ENCODE peak calls at places on chromosomes 5 and 9, in nine cellular contexts. U is MM.1S, R is tibial artery, H is nephron progenitor cell, E is AG04449, V is left ventricle myocardium inferior, M is RWPE1, C is A673, Z is ascending aorta. I is an unnamed sample.

GRCh38 chr5:171673328-171673727 is 112.3 kb upstream of the SMIM23 start:
- DNase-seq in E (no peak), Z (peak; percentile 18), U (no peak), H (no peak), C (no peak), V (no peak), M (no peak), R (no peak), I (no peak)

GRCh38 chr9:109448223-109448622 is 49.9 kb downstream of the PTPN3 start:
- DNase-seq in Z (no peak), R (no peak), U (no peak), M (no peak), V (no peak), H (no peak), E (no peak), C (peak; percentile 15), I (no peak)

GRCh38 chr9:77582572-77583365 is 65.4 kb downstream of the GNA14 start:
- DNase-seq in C (no peak), Z (no peak), M (no peak), V (no peak), H (no peak), U (no peak), E (no peak), R (no peak), I (no peak)

GRCh38 chr9:136131629-136132499 is 13.2 kb upstream of the TMEM250 start:
- DNase-seq in C (no peak), M (no peak), U (no peak), V (no peak), H (no peak), Z (no peak), E (no peak), R (no peak), I (no peak)

GRCh38 chr5:39176740-39177628 is 42.4 kb downstream of the FYB1 start:
- DNase-seq in C (no peak), V (no peak), M (no peak), E (no peak), Z (no peak), H (no peak), R (no peak), U (peak; percentile 52), I (no peak)

GRCh38 chr5:167661605-167662004 is 629.8 kb upstream of the WWC1 start:
- DNase-seq in R (no peak), H (no peak), M (no peak), U (no peak), V (no peak), C (no peak), E (no peak), Z (no peak), I (no peak)

GRCh38 chr9:134390537-134390936 is 64.3 kb downstream of the RXRA start:
- DNase-seq in U (no peak), M (no peak), C (no peak), E (no peak), V (no peak), Z (no peak), R (no peak), H (no peak), I (peak; percentile 85)

GRCh38 chr5:165757756-165758155 is 2252.3 kb downstream of the MAT2B start:
- DNase-seq in Z (no peak), C (peak; percentile 0), M (no peak), U (no peak), H (no peak), V (no peak), R (no peak), E (no peak), I (no peak)

GRCh38 chr9:114027159-114027895 is 50.8 kb downstream of the AMBP start:
- DNase-seq in R (peak; percentile 53), E (no peak), U (no peak), Z (peak; percentile 55), C (no peak), H (no peak), M (no peak), V (no peak), I (peak; percentile 12)

GRCh38 chr5:168477060-168477459 is 9.2 kb upstream of the RARS1 start:
- DNase-seq in M (no peak), U (no peak), V (no peak), Z (no peak), E (no peak), R (no peak), H (no peak), C (no peak), I (no peak)

GRCh38 chr9:38634315-38634714 is 13.9 kb upstream of the ANKRD18A start:
- DNase-seq in U (no peak), C (no peak), E (no peak), Z (no peak), H (no peak), V (no peak), M (no peak), R (no peak), I (no peak)

GRCh38 chr5:38607930-38608545 is 51.6 kb upstream of the LIFR start:
- DNase-seq in M (no peak), C (no peak), E (no peak), R (no peak), H (no peak), U (no peak), V (no peak), Z (no peak), I (no peak)

GRCh38 chr5:57499262-57500050 is 16.8 kb upstream of the ACTBL2 start:
- DNase-seq in V (no peak), R (no peak), Z (no peak), E (no peak), H (peak; percentile 17), M (peak; percentile 65), U (peak; percentile 84), C (peak; percentile 59), I (peak; percentile 41)

GRCh38 chr5:57501414-57502321 is 19.1 kb upstream of the ACTBL2 start:
- DNase-seq in Z (no peak), R (no peak), C (no peak), M (no peak), U (no peak), E (no peak), V (no peak), H (no peak), I (no peak)

GRCh38 chr5:57503433-57503832 is 20.8 kb upstream of the ACTBL2 start:
- DNase-seq in M (no peak), C (no peak), U (no peak), Z (no peak), E (no peak), V (no peak), H (no peak), R (no peak), I (no peak)

GRCh38 chr5:57505640-57506039 is 23.0 kb upstream of the ACTBL2 start:
- DNase-seq in R (no peak), U (no peak), H (no peak), C (no peak), V (no peak), M (no peak), E (no peak), Z (no peak), I (no peak)

GRCh38 chr5:57504357-57504756 is 21.7 kb upstream of the ACTBL2 start:
- DNase-seq in H (no peak), V (no peak), Z (no peak), R (no peak), M (peak; percentile 38), E (no peak), C (no peak), U (no peak), I (no peak)
- TF ChIP-seq CTCF in H (no peak), V (no peak), Z (no peak), R (no peak), M (no peak), E (no peak), C (no peak), U (no peak), I (no peak)

GRCh38 chr9:131745611-131746010 is 5.7 kb upstream of the RAPGEF1 start:
- DNase-seq in H (no peak), R (no peak), V (no peak), M (no peak), U (no peak), Z (no peak), C (no peak), E (no peak), I (no peak)
- TF ChIP-seq CTCF in H (no peak), R (no peak), V (no peak), M (no peak), U (no peak), Z (no peak), C (no peak), E (no peak), I (no peak)

GRCh38 chr9:21473236-21473635 is 8.9 kb downstream of the IFNE start:
- DNase-seq in M (no peak), E (no peak), C (no peak), V (no peak), R (no peak), H (no peak), U (no peak), Z (no peak), I (no peak)
- TF ChIP-seq CTCF in M (no peak), E (no peak), C (no peak), V (no peak), R (no peak), H (no peak), U (peak; percentile 12), Z (no peak), I (no peak)

GRCh38 chr9:17856995-17857394 is 278.1 kb downstream of the SH3GL2 start:
- DNase-seq in R (no peak), C (no peak), E (no peak), Z (no peak), V (no peak), M (no peak), H (no peak), U (no peak), I (no peak)
- TF ChIP-seq CTCF in R (no peak), C (no peak), E (no peak), Z (no peak), V (no peak), M (no peak), H (no peak), U (no peak), I (no peak)